ENCODE peak calls at places on chromosomes 2 and 18, in five cellular contexts. J, B, D, H and V are unnamed samples.

GRCh38 chr18:11163668-11164067 is 14.3 kb upstream of the PIEZO2 start:
- DNase-seq in B (peak; percentile 33), H (no peak), D (no peak), J (no peak), V (no peak)

GRCh38 chr2:8412082-8412481 is 269.8 kb upstream of the ID2 start:
- DNase-seq in J (no peak), B (peak; percentile 77), D (no peak), H (peak; percentile 35), V (no peak)

GRCh38 chr18:76528477-76529432 is 33.7 kb upstream of the ZNF516 start:
- DNase-seq in D (no peak), J (no peak), H (peak; percentile 67), B (peak; percentile 32), V (no peak)

GRCh38 chr2:100422320-100422719 is 4.9 kb upstream of the CHST10 start:
- DNase-seq in H (peak; percentile 29), B (peak; percentile 34), D (no peak), J (no peak), V (no peak)

GRCh38 chr2:64350996-64351395 is 103.0 kb upstream of the LGALSL start:
- DNase-seq in J (no peak), D (no peak), H (no peak), B (no peak), V (no peak)

GRCh38 chr2:112665113-112665780 is 19.5 kb downstream of the SLC20A1 start:
- DNase-seq in H (no peak), D (no peak), J (no peak), B (no peak), V (no peak)

GRCh38 chr2:190714958-190715357 is 66.1 kb downstream of the NAB1 start:
- DNase-seq in H (peak; percentile 57), B (no peak), D (no peak), J (no peak), V (no peak)

GRCh38 chr2:240567872-240568677 is at the start of gene RNPEPL1:
- DNase-seq in B (peak; percentile 50), H (no peak), J (no peak), D (no peak), V (peak; percentile 50)

GRCh38 chr2:36408198-36408703 is 52.7 kb downstream of the CRIM1 start:
- DNase-seq in B (no peak), D (no peak), J (no peak), H (no peak), V (no peak)

GRCh38 chr2:34050413-34050812 is 451.3 kb upstream of the FAM98A start:
- DNase-seq in D (no peak), J (no peak), H (no peak), B (no peak), V (no peak)

GRCh38 chr2:164599954-164600589 is 21.2 kb downstream of the GRB14 start:
- DNase-seq in J (no peak), H (peak; percentile 69), B (peak; percentile 72), D (no peak), V (no peak)

GRCh38 chr2:80489718-80490117 is 185.2 kb upstream of the LRRTM1 start:
- DNase-seq in B (no peak), H (peak; percentile 19), J (no peak), D (no peak), V (no peak)

GRCh38 chr2:17242813-17243485 is 275.3 kb downstream of the RAD51AP2 start:
- DNase-seq in D (no peak), H (no peak), B (no peak), J (no peak), V (no peak)

GRCh38 chr18:26771524-26771923 is 94.0 kb downstream of the AQP4 start:
- DNase-seq in J (no peak), H (no peak), D (no peak), B (no peak), V (no peak)

GRCh38 chr2:189111063-189111715 is 68.4 kb downstream of the COL5A2 start:
- DNase-seq in D (no peak), H (no peak), J (no peak), B (no peak), V (no peak)

GRCh38 chr2:226835796-226836547 is at the start of gene RHBDD1:
- DNase-seq in B (peak; percentile 93), D (peak; percentile 72), J (peak; percentile 82), H (peak; percentile 95), V (peak; percentile 90)

GRCh38 chr18:58659691-58660090 is 11.6 kb upstream of the MALT1 start:
- DNase-seq in J (no peak), B (no peak), H (no peak), D (no peak), V (no peak)

GRCh38 chr18:29373000-29373399 is 1196.1 kb upstream of the CDH2 start:
- DNase-seq in J (no peak), D (no peak), B (no peak), H (no peak), V (no peak)

GRCh38 chr2:60676950-60677349 is 79.1 kb upstream of the PAPOLG start:
- DNase-seq in J (no peak), D (no peak), B (no peak), H (no peak), V (no peak)

GRCh38 chr2:218404351-218405145 is 4.9 kb downstream of the CTDSP1 start:
- DNase-seq in D (no peak), J (no peak), H (no peak), B (no peak), V (no peak)

GRCh38 chr2:72962911-72963310 is 45.6 kb downstream of the EMX1 start:
- DNase-seq in D (no peak), H (no peak), J (no peak), B (no peak), V (no peak)

GRCh38 chr2:210593166-210593565 is 36.8 kb downstream of the CPS1 start:
- DNase-seq in H (peak; percentile 42), D (no peak), J (no peak), B (no peak), V (no peak)

GRCh38 chr2:550860-551259 is 126.3 kb downstream of the TMEM18 start:
- DNase-seq in B (no peak), J (no peak), H (no peak), D (no peak), V (no peak)

GRCh38 chr2:152352616-152353015 is 17.6 kb downstream of the FMNL2 start:
- DNase-seq in D (no peak), B (no peak), H (no peak), J (no peak), V (no peak)

GRCh38 chr2:118169359-118170005 is 81.2 kb downstream of the INSIG2 start:
- DNase-seq in D (no peak), B (no peak), J (no peak), H (no peak), V (no peak)

GRCh38 chr2:215794829-215795546 is 218.4 kb downstream of the MREG start:
- DNase-seq in J (no peak), B (no peak), H (no peak), D (no peak), V (no peak)

GRCh38 chr2:235639387-235639786 is 145.5 kb downstream of the AGAP1 start:
- DNase-seq in D (no peak), H (peak; percentile 95), J (no peak), B (peak; percentile 22), V (no peak)

GRCh38 chr2:207516206-207516605 is 13.6 kb upstream of the CREB1 start:
- DNase-seq in J (no peak), D (no peak), H (peak; percentile 83), B (no peak), V (no peak)

GRCh38 chr2:51722311-51722710 is 690.4 kb upstream of the NRXN1 start:
- DNase-seq in J (no peak), D (no peak), H (peak; percentile 26), B (no peak), V (no peak)

GRCh38 chr18:74155276-74155675 is 7.0 kb downstream of the TIMM21 start:
- DNase-seq in J (no peak), H (no peak), D (no peak), B (no peak), V (no peak)

GRCh38 chr2:197179744-197180498 is 130.7 kb downstream of the ANKRD44 start:
- DNase-seq in B (no peak), J (no peak), D (no peak), H (peak; percentile 56), V (no peak)

GRCh38 chr2:149904816-149905215 is 317.2 kb upstream of the MMADHC start:
- DNase-seq in H (peak; percentile 12), D (no peak), J (no peak), B (no peak), V (no peak)

GRCh38 chr2:102660574-102660973 is 41.2 kb downstream of the SLC9A2 start:
- DNase-seq in H (no peak), J (no peak), B (no peak), D (no peak), V (no peak)

GRCh38 chr2:47653909-47654789 is 128.8 kb upstream of the MSH6 start:
- DNase-seq in D (no peak), B (peak; percentile 36), H (no peak), J (no peak), V (no peak)

GRCh38 chr18:50401888-50402287 is 27.0 kb downstream of the SKA1 start:
- DNase-seq in J (no peak), H (peak; percentile 13), D (no peak), B (peak; percentile 94), V (peak; percentile 34)